ENCODE peak calls at places on chromosomes 13 and 19, in six cellular contexts. One of them, this sample, is unnamed. For H3K4me1, the result is how much of the 10 kb centered on the place peaks cover.

GRCh38 chr19:54162241-54162805 is 2.8 kb upstream of the LENG1 start:
- DNase-seq in mesenchymal stem cell: peak
- DNase-seq in right cardiac atrium: peak
- DNase-seq in OCI-LY7: peak
- DNase-seq in heart left ventricle: peak
- DNase-seq in naive thymus-derived CD4-positive, alpha-beta T cell: peak
- DNase-seq in this sample: peak

GRCh38 chr19:45815501-45816216 is 551 bp upstream of the RSPH6A start:
- DNase-seq in mesenchymal stem cell: peak
- DNase-seq in right cardiac atrium: peak
- DNase-seq in OCI-LY7: no peak
- DNase-seq in heart left ventricle: no peak
- DNase-seq in naive thymus-derived CD4-positive, alpha-beta T cell: no peak
- DNase-seq in this sample: no peak

GRCh38 chr13:27493981-27494380 is 43.6 kb upstream of the MTIF3 start:
- DNase-seq in mesenchymal stem cell: no peak
- DNase-seq in right cardiac atrium: no peak
- DNase-seq in OCI-LY7: no peak
- DNase-seq in heart left ventricle: no peak
- DNase-seq in naive thymus-derived CD4-positive, alpha-beta T cell: no peak
- DNase-seq in this sample: no peak

GRCh38 chr13:51881296-51881695 is 19.5 kb downstream of the CCDC70 start:
- DNase-seq in mesenchymal stem cell: no peak
- DNase-seq in right cardiac atrium: no peak
- DNase-seq in OCI-LY7: no peak
- DNase-seq in heart left ventricle: no peak
- DNase-seq in naive thymus-derived CD4-positive, alpha-beta T cell: no peak
- DNase-seq in this sample: no peak

GRCh38 chr19:36572593-36573019 is 486 bp downstream of the ZNF529 start:
- DNase-seq in mesenchymal stem cell: no peak
- DNase-seq in right cardiac atrium: no peak
- DNase-seq in OCI-LY7: no peak
- DNase-seq in heart left ventricle: no peak
- DNase-seq in naive thymus-derived CD4-positive, alpha-beta T cell: no peak
- DNase-seq in this sample: no peak

GRCh38 chr13:59178344-59178743 is 985.4 kb downstream of the DIAPH3 start:
- DNase-seq in mesenchymal stem cell: peak
- DNase-seq in right cardiac atrium: no peak
- DNase-seq in OCI-LY7: no peak
- DNase-seq in heart left ventricle: no peak
- DNase-seq in naive thymus-derived CD4-positive, alpha-beta T cell: no peak
- DNase-seq in this sample: no peak

GRCh38 chr13:48585456-48585840 is 52.6 kb upstream of the RCBTB2 start:
- DNase-seq in mesenchymal stem cell: no peak
- DNase-seq in right cardiac atrium: no peak
- DNase-seq in OCI-LY7: no peak
- DNase-seq in heart left ventricle: no peak
- DNase-seq in naive thymus-derived CD4-positive, alpha-beta T cell: no peak
- DNase-seq in this sample: no peak

GRCh38 chr13:66886248-66886647 is 343.9 kb downstream of the PCDH9 start:
- DNase-seq in mesenchymal stem cell: no peak
- DNase-seq in right cardiac atrium: no peak
- DNase-seq in OCI-LY7: peak
- DNase-seq in heart left ventricle: no peak
- DNase-seq in naive thymus-derived CD4-positive, alpha-beta T cell: no peak
- DNase-seq in this sample: no peak

GRCh38 chr19:55369651-55370304 is 485 bp downstream of the IL11 start:
- DNase-seq in mesenchymal stem cell: peak
- DNase-seq in right cardiac atrium: no peak
- DNase-seq in OCI-LY7: no peak
- DNase-seq in heart left ventricle: peak
- DNase-seq in naive thymus-derived CD4-positive, alpha-beta T cell: peak
- DNase-seq in this sample: no peak

GRCh38 chr19:52140077-52140710 is 456 bp upstream of the ZNF616 start:
- DNase-seq in mesenchymal stem cell: no peak
- DNase-seq in right cardiac atrium: no peak
- DNase-seq in OCI-LY7: no peak
- DNase-seq in heart left ventricle: no peak
- DNase-seq in naive thymus-derived CD4-positive, alpha-beta T cell: no peak
- DNase-seq in this sample: no peak

GRCh38 chr19:1445185-1445931 is 4.6 kb upstream of the APC2 start:
- DNase-seq in mesenchymal stem cell: peak
- DNase-seq in right cardiac atrium: peak
- DNase-seq in OCI-LY7: peak
- DNase-seq in heart left ventricle: peak
- DNase-seq in naive thymus-derived CD4-positive, alpha-beta T cell: peak
- DNase-seq in this sample: peak

GRCh38 chr19:55117063-55117635 is 288 bp downstream of the PPP1R12C start:
- DNase-seq in mesenchymal stem cell: no peak
- DNase-seq in right cardiac atrium: peak
- DNase-seq in OCI-LY7: peak
- DNase-seq in heart left ventricle: no peak
- DNase-seq in naive thymus-derived CD4-positive, alpha-beta T cell: no peak
- DNase-seq in this sample: peak

GRCh38 chr19:1001538-1002166 is 1.4 kb downstream of the GRIN3B start:
- DNase-seq in mesenchymal stem cell: peak
- DNase-seq in right cardiac atrium: peak
- DNase-seq in OCI-LY7: peak
- DNase-seq in heart left ventricle: peak
- DNase-seq in naive thymus-derived CD4-positive, alpha-beta T cell: peak
- DNase-seq in this sample: peak

GRCh38 chr19:55579766-55580621 is 654 bp downstream of the ZNF579 start:
- DNase-seq in mesenchymal stem cell: peak
- DNase-seq in right cardiac atrium: peak
- DNase-seq in OCI-LY7: peak
- DNase-seq in heart left ventricle: no peak
- DNase-seq in naive thymus-derived CD4-positive, alpha-beta T cell: no peak
- DNase-seq in this sample: no peak

GRCh38 chr19:54523403-54523802 is 20.8 kb downstream of the LAIR2 start:
- DNase-seq in mesenchymal stem cell: no peak
- DNase-seq in right cardiac atrium: no peak
- DNase-seq in OCI-LY7: no peak
- DNase-seq in heart left ventricle: no peak
- DNase-seq in naive thymus-derived CD4-positive, alpha-beta T cell: peak
- DNase-seq in this sample: no peak

GRCh38 chr13:113448885-113449692 is 4.2 kb downstream of the ADPRHL1 start:
- DNase-seq in mesenchymal stem cell: no peak
- DNase-seq in right cardiac atrium: no peak
- DNase-seq in OCI-LY7: peak
- DNase-seq in heart left ventricle: no peak
- DNase-seq in naive thymus-derived CD4-positive, alpha-beta T cell: no peak
- DNase-seq in this sample: peak

GRCh38 chr19:58054792-58055482 is 4.1 kb upstream of the ZNF135 start:
- DNase-seq in mesenchymal stem cell: no peak
- DNase-seq in right cardiac atrium: peak
- DNase-seq in OCI-LY7: no peak
- DNase-seq in heart left ventricle: no peak
- DNase-seq in naive thymus-derived CD4-positive, alpha-beta T cell: no peak
- DNase-seq in this sample: no peak

GRCh38 chr19:2341987-2342386 is 13.5 kb downstream of the SPPL2B start:
- DNase-seq in mesenchymal stem cell: no peak
- DNase-seq in right cardiac atrium: peak
- DNase-seq in OCI-LY7: no peak
- DNase-seq in heart left ventricle: no peak
- DNase-seq in naive thymus-derived CD4-positive, alpha-beta T cell: no peak
- DNase-seq in this sample: no peak

GRCh38 chr13:73633817-73634449 is 500.3 kb downstream of the KLF12 start:
- DNase-seq in mesenchymal stem cell: no peak
- DNase-seq in right cardiac atrium: no peak
- DNase-seq in OCI-LY7: no peak
- DNase-seq in heart left ventricle: no peak
- DNase-seq in naive thymus-derived CD4-positive, alpha-beta T cell: no peak
- DNase-seq in this sample: no peak

GRCh38 chr13:63625869-63626268 is 2210.2 kb upstream of the PCDH20 start:
- DNase-seq in mesenchymal stem cell: peak
- DNase-seq in right cardiac atrium: no peak
- DNase-seq in OCI-LY7: no peak
- DNase-seq in heart left ventricle: no peak
- DNase-seq in naive thymus-derived CD4-positive, alpha-beta T cell: no peak
- DNase-seq in this sample: no peak

GRCh38 chr13:49635599-49636433 is 7.5 kb downstream of the ARL11 start:
- DNase-seq in mesenchymal stem cell: peak
- DNase-seq in right cardiac atrium: no peak
- DNase-seq in OCI-LY7: no peak
- DNase-seq in heart left ventricle: no peak
- DNase-seq in naive thymus-derived CD4-positive, alpha-beta T cell: no peak
- DNase-seq in this sample: peak

GRCh38 chr13:102405499-102406079 is 3.7 kb upstream of the FGF14 start:
- DNase-seq in mesenchymal stem cell: peak
- DNase-seq in right cardiac atrium: no peak
- DNase-seq in OCI-LY7: no peak
- DNase-seq in heart left ventricle: no peak
- DNase-seq in naive thymus-derived CD4-positive, alpha-beta T cell: no peak
- DNase-seq in this sample: no peak

GRCh38 chr13:100392709-100393630 is 195.6 kb downstream of the GGACT start:
- DNase-seq in mesenchymal stem cell: peak
- DNase-seq in right cardiac atrium: peak
- DNase-seq in OCI-LY7: no peak
- DNase-seq in heart left ventricle: no peak
- DNase-seq in naive thymus-derived CD4-positive, alpha-beta T cell: peak
- DNase-seq in this sample: no peak

GRCh38 chr13:62014299-62014698 is 598.6 kb upstream of the PCDH20 start:
- DNase-seq in mesenchymal stem cell: peak
- DNase-seq in right cardiac atrium: no peak
- DNase-seq in OCI-LY7: peak
- DNase-seq in heart left ventricle: no peak
- DNase-seq in naive thymus-derived CD4-positive, alpha-beta T cell: no peak
- DNase-seq in this sample: no peak

GRCh38 chr13:76707360-76707759 is 178.8 kb downstream of the KCTD12 start:
- DNase-seq in mesenchymal stem cell: peak
- DNase-seq in right cardiac atrium: no peak
- DNase-seq in OCI-LY7: no peak
- DNase-seq in heart left ventricle: no peak
- DNase-seq in naive thymus-derived CD4-positive, alpha-beta T cell: no peak
- DNase-seq in this sample: no peak

GRCh38 chr13:24716446-24716845 is 36.2 kb downstream of the ATP12A start:
- DNase-seq in mesenchymal stem cell: no peak
- DNase-seq in right cardiac atrium: no peak
- DNase-seq in OCI-LY7: no peak
- DNase-seq in heart left ventricle: no peak
- DNase-seq in naive thymus-derived CD4-positive, alpha-beta T cell: no peak
- DNase-seq in this sample: no peak

GRCh38 chr13:105165449-105166125 is 1369.9 kb downstream of the EFNB2 start:
- DNase-seq in mesenchymal stem cell: no peak
- DNase-seq in right cardiac atrium: no peak
- DNase-seq in OCI-LY7: no peak
- DNase-seq in heart left ventricle: no peak
- DNase-seq in naive thymus-derived CD4-positive, alpha-beta T cell: no peak
- DNase-seq in this sample: no peak

GRCh38 chr19:3655402-3656072 is 28.9 kb upstream of the CACTIN start:
- DNase-seq in mesenchymal stem cell: peak
- DNase-seq in right cardiac atrium: peak
- DNase-seq in OCI-LY7: no peak
- DNase-seq in heart left ventricle: no peak
- DNase-seq in naive thymus-derived CD4-positive, alpha-beta T cell: no peak
- DNase-seq in this sample: no peak

GRCh38 chr19:35294328-35294727 is 2.4 kb downstream of the MAG start:
- DNase-seq in mesenchymal stem cell: no peak
- DNase-seq in right cardiac atrium: no peak
- DNase-seq in OCI-LY7: no peak
- DNase-seq in heart left ventricle: no peak
- DNase-seq in naive thymus-derived CD4-positive, alpha-beta T cell: no peak
- DNase-seq in this sample: no peak

GRCh38 chr13:110942248-110942981 is 27.5 kb upstream of the ANKRD10 start:
- DNase-seq in mesenchymal stem cell: peak
- DNase-seq in right cardiac atrium: no peak
- DNase-seq in OCI-LY7: no peak
- DNase-seq in heart left ventricle: no peak
- DNase-seq in naive thymus-derived CD4-positive, alpha-beta T cell: no peak
- DNase-seq in this sample: no peak

GRCh38 chr19:31066385-31066784 is 282.9 kb downstream of the TSHZ3 start:
- DNase-seq in mesenchymal stem cell: peak
- DNase-seq in right cardiac atrium: no peak
- DNase-seq in OCI-LY7: no peak
- DNase-seq in heart left ventricle: no peak
- DNase-seq in naive thymus-derived CD4-positive, alpha-beta T cell: no peak
- DNase-seq in this sample: no peak

GRCh38 chr19:38929929-38930775 is at the start of gene SARS2:
- DNase-seq in mesenchymal stem cell: peak
- DNase-seq in right cardiac atrium: peak
- DNase-seq in OCI-LY7: peak
- DNase-seq in heart left ventricle: peak
- DNase-seq in naive thymus-derived CD4-positive, alpha-beta T cell: peak
- DNase-seq in this sample: peak
- H3K4me1 ChIP-seq in mesenchymal stem cell: under half
- H3K4me1 ChIP-seq in right cardiac atrium: under half
- H3K4me1 ChIP-seq in OCI-LY7: under half
- H3K4me1 ChIP-seq in heart left ventricle: under half
- H3K4me1 ChIP-seq in naive thymus-derived CD4-positive, alpha-beta T cell: under half
- H3K4me1 ChIP-seq in this sample: under half

GRCh38 chr19:41224632-41225031 is 5.6 kb downstream of the AXL start:
- DNase-seq in mesenchymal stem cell: peak
- DNase-seq in right cardiac atrium: no peak
- DNase-seq in OCI-LY7: no peak
- DNase-seq in heart left ventricle: no peak
- DNase-seq in naive thymus-derived CD4-positive, alpha-beta T cell: no peak
- DNase-seq in this sample: no peak
- H3K27ac ChIP-seq in mesenchymal stem cell: peak
- H3K27ac ChIP-seq in right cardiac atrium: no peak
- H3K27ac ChIP-seq in OCI-LY7: no peak
- H3K27ac ChIP-seq in heart left ventricle: no peak
- H3K27ac ChIP-seq in naive thymus-derived CD4-positive, alpha-beta T cell: no peak
- H3K27ac ChIP-seq in this sample: no peak

GRCh38 chr19:14560776-14561108 is 11.1 kb downstream of the NDUFB7 start:
- DNase-seq in mesenchymal stem cell: no peak
- DNase-seq in right cardiac atrium: no peak
- DNase-seq in OCI-LY7: no peak
- DNase-seq in heart left ventricle: no peak
- DNase-seq in naive thymus-derived CD4-positive, alpha-beta T cell: no peak
- DNase-seq in this sample: no peak
- H3K4me1 ChIP-seq in mesenchymal stem cell: half or more
- H3K4me1 ChIP-seq in right cardiac atrium: under half
- H3K4me1 ChIP-seq in OCI-LY7: under half
- H3K4me1 ChIP-seq in heart left ventricle: under half
- H3K4me1 ChIP-seq in naive thymus-derived CD4-positive, alpha-beta T cell: under half
- H3K4me1 ChIP-seq in this sample: under half

GRCh38 chr19:50512999-50513745 is 541 bp downstream of the ASPDH start:
- DNase-seq in mesenchymal stem cell: no peak
- DNase-seq in right cardiac atrium: peak
- DNase-seq in OCI-LY7: no peak
- DNase-seq in heart left ventricle: peak
- DNase-seq in naive thymus-derived CD4-positive, alpha-beta T cell: no peak
- DNase-seq in this sample: no peak
- H3K27ac ChIP-seq in mesenchymal stem cell: no peak
- H3K27ac ChIP-seq in right cardiac atrium: no peak
- H3K27ac ChIP-seq in OCI-LY7: no peak
- H3K27ac ChIP-seq in heart left ventricle: no peak
- H3K27ac ChIP-seq in naive thymus-derived CD4-positive, alpha-beta T cell: no peak
- H3K27ac ChIP-seq in this sample: no peak

DNA sequence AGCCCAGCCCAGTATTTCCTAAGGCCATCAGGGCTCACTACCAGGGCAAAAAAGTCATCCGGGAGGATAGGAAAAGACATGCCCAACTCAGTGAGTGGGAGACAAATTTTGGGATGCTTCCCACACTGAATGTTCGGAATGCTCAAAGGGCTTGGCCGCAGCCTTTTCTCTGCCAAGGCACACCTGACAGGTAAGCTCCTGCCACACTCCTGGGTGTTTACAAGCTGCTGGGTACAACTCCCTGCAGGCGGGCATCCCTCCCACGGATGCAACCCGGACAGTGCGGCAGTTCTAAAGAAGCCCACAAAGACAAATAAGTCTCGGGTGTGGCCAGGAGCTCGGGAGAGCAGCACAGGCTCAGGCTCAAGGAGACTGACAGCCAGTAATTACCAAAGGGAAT is 28.1 kb downstream of the SLC7A1 start:
- DNase-seq in mesenchymal stem cell: no peak
- DNase-seq in right cardiac atrium: no peak
- DNase-seq in OCI-LY7: no peak
- DNase-seq in heart left ventricle: no peak
- DNase-seq in naive thymus-derived CD4-positive, alpha-beta T cell: no peak
- DNase-seq in this sample: no peak
- H3K4me1 ChIP-seq in mesenchymal stem cell: under half
- H3K4me1 ChIP-seq in right cardiac atrium: under half
- H3K4me1 ChIP-seq in OCI-LY7: under half
- H3K4me1 ChIP-seq in heart left ventricle: under half
- H3K4me1 ChIP-seq in naive thymus-derived CD4-positive, alpha-beta T cell: under half
- H3K4me1 ChIP-seq in this sample: under half

This sample was measured in CD8-positive, alpha-beta memory T cell.